ENCODE peak calls at places on chromosomes 6 and 20, in five cellular contexts. T is cardiac muscle cell, Y is nephron progenitor cell, F is HFF-Myc, S is HCT116. X is an unnamed sample.

GRCh38 chr6:161954699-161955276 is 680.9 kb upstream of the AGPAT4 start:
- DNase-seq in T (no peak), Y (no peak), F (no peak), S (no peak), X (no peak)

GRCh38 chr20:2032168-2032567 is 38.3 kb upstream of the PDYN start:
- DNase-seq in T (no peak), Y (peak), F (no peak), S (no peak), X (no peak)

GRCh38 chr6:41470341-41471063 is 75.7 kb upstream of the FOXP4 start:
- DNase-seq in T (no peak), Y (peak), F (no peak), S (no peak), X (no peak)

GRCh38 chr6:130843575-130844320 is 16.5 kb downstream of the SMLR1 start:
- DNase-seq in T (peak), Y (no peak), F (peak), S (peak), X (peak)

GRCh38 chr20:1373614-1374013 is 19.2 kb downstream of the FKBP1A start:
- DNase-seq in T (no peak), Y (no peak), F (no peak), S (no peak), X (no peak)

GRCh38 chr20:34515484-34516037 is 661 bp upstream of the DYNLRB1 start:
- DNase-seq in T (peak), Y (peak), F (no peak), S (no peak), X (no peak)

GRCh38 chr20:3452690-3453089 is 18.1 kb upstream of the ATRN start:
- DNase-seq in T (no peak), Y (no peak), F (no peak), S (no peak), X (no peak)

GRCh38 chr20:32611286-32611685 is 26.2 kb upstream of the NOL4L start:
- DNase-seq in T (no peak), Y (no peak), F (no peak), S (no peak), X (no peak)

GRCh38 chr6:98977606-98978292 is 30.0 kb upstream of the FBXL4 start:
- DNase-seq in T (no peak), Y (no peak), F (no peak), S (no peak), X (no peak)

GRCh38 chr6:155126727-155127439 is 131.8 kb downstream of the TIAM2 start:
- DNase-seq in T (no peak), Y (peak), F (no peak), S (peak), X (no peak)

GRCh38 chr6:91646649-91647048 is 1059.8 kb upstream of the MAP3K7 start:
- DNase-seq in T (no peak), Y (no peak), F (no peak), S (no peak), X (no peak)

GRCh38 chr20:31764641-31765305 is 25.7 kb downstream of the TPX2 start:
- DNase-seq in T (no peak), Y (no peak), F (no peak), S (no peak), X (no peak)

GRCh38 chr20:46206025-46206424 is 87.9 kb downstream of the CD40 start:
- DNase-seq in T (no peak), Y (no peak), F (peak), S (no peak), X (no peak)

GRCh38 chr20:50379049-50379990 is 130.9 kb upstream of the PTPN1 start:
- DNase-seq in T (no peak), Y (no peak), F (peak), S (no peak), X (no peak)

GRCh38 chr20:45407783-45408645 is at the start of gene DBNDD2:
- DNase-seq in T (no peak), Y (no peak), F (no peak), S (no peak), X (no peak)

GRCh38 chr20:34997171-34997570 is 41.5 kb downstream of the MYH7B start:
- DNase-seq in T (no peak), Y (no peak), F (no peak), S (no peak), X (no peak)

GRCh38 chr6:8982659-8983058 is 547.3 kb upstream of the SLC35B3 start:
- DNase-seq in T (no peak), Y (no peak), F (no peak), S (no peak), X (no peak)

GRCh38 chr6:28981833-28982475 is 23.2 kb downstream of the ZNF311 start:
- DNase-seq in T (peak), Y (peak), F (peak), S (peak), X (peak)

GRCh38 chr6:28983838-28984237 is 21.3 kb downstream of the ZNF311 start:
- DNase-seq in T (no peak), Y (no peak), F (no peak), S (no peak), X (no peak)

GRCh38 chr6:28980797-28981390 is 24.2 kb downstream of the ZNF311 start:
- DNase-seq in T (peak), Y (peak), F (no peak), S (peak), X (peak)

GRCh38 chr6:28981391-28981832 is 23.7 kb downstream of the ZNF311 start:
- DNase-seq in T (peak), Y (peak), F (no peak), S (peak), X (peak)

GRCh38 chr6:28982476-28983266 is 22.4 kb downstream of the ZNF311 start:
- DNase-seq in T (peak), Y (no peak), F (no peak), S (no peak), X (peak)
- TF ChIP-seq CTCF in T (peak), Y (no peak), F (no peak), S (no peak), X (peak)

GRCh38 chr20:62200491-62201172 is 17.8 kb downstream of the MTG2 start:
- DNase-seq in T (no peak), Y (no peak), F (no peak), S (no peak), X (no peak)
- TF ChIP-seq CTCF in T (no peak), Y (no peak), F (no peak), S (no peak), X (no peak)

DNA sequence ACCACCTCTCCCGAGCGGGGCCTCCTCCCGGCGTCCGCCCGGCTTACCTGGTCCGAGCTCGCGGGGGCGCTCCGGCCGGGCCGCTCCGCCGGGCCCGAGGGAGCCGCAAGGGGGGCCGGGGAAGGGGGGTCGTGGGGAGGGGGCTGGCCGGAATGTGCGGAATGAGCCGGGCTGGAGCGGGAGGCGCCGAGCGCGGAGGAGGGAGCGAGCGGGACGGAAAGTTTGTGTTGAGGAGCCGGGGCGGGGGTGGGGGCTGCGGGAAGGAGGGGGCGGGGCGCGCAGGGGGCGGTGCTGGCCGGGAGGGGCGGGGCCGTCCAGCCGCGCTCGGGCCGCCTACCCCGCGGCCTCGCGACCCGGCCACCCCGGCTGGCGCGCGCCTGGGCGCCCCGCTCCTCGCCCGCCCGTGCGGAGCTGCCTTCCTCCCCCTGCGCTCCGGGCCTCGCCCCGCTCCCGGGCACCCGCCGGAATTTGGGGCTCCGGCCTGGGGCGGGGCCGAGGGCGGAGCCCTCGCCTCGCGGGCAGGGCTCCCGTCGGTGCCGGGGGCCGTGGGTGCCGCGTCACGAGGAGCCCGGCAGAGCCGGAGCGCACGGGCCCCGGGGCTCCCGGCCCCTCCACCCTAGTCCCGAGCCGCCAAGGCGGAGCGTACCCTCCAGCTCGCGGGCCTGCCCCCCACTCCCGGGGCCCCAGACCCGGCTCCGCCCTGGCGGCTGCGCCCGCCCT is at the start of gene TEAD3:
- DNase-seq in T (peak), Y (peak), F (no peak), S (no peak), X (no peak)
- TF ChIP-seq CTCF in T (peak), Y (no peak), F (no peak), S (no peak), X (peak)

GRCh38 chr20:18259730-18260129 is 28.6 kb upstream of the ZNF133 start:
- DNase-seq in T (no peak), Y (no peak), F (no peak), S (no peak), X (no peak)

GRCh38 chr20:18266282-18266681 is 22.0 kb upstream of the ZNF133 start:
- DNase-seq in T (no peak), Y (no peak), F (no peak), S (no peak), X (no peak)

GRCh38 chr20:18267815-18268214 is 20.5 kb upstream of the ZNF133 start:
- DNase-seq in T (no peak), Y (peak), F (no peak), S (no peak), X (no peak)

GRCh38 chr20:18258126-18258860 is 30.0 kb upstream of the ZNF133 start:
- DNase-seq in T (no peak), Y (no peak), F (no peak), S (no peak), X (no peak)

DNA sequence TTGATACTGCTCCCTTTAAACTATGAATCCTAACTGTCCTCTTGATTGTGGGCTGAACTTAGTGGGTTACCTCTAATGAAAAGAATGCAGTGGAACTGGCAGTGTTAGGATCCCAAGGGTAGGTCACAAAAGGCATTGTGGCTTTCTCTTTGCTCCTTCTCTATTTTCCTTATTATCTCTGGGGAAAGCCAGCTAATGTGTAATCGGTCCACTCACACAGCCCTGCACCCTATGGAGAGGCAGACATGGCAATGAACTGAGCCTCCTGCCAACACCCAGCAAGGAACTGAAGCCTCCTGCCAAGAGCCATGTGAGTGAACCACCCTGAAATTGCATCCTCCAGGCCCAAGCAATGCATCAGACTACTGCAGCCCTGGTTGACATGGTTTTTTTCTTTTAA is 24.6 kb upstream of the ZNF133 start:
- DNase-seq in T (no peak), Y (no peak), F (no peak), S (no peak), X (no peak)
- TF ChIP-seq CTCF in T (no peak), Y (no peak), F (no peak), S (no peak), X (no peak)

DNA sequence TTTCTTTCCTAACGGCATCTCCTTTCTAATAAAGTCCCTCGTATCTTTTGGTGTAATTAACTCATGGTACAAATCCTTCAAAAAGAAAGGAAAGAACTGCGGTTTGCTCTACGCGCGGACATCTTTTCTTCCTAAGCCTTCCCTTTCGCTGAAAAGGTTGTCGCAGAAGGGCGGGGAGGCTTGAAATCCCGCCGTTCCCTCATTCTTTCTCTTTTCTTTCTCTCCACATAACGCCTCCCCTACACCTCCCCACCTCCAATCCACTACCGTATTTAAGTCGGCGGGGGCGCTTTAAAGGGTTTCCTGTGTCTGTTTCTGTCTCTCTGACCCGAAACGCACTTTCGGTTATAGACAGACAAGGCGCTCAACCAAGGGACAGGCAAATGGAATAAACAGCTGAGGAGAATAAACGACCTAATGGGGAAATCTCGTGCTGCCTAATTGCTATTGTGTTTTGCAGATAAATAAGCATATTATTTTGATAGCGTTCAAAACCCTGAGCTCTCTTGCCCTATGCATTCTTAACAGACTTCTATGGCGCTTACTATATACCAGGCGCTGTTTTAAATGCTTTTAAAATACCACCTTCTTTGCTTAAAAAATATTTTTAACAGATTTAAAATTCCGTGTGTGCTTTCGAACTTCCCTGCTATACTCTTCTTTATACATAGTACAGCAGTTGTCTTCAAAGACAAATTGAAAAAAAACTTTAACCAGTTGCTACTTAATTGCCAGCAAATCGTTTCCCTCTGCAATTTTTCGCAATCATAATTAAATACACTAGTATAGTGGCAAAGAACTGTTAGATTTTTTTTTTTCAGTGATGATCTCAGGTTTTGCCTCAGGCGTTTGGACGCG is 2.5 kb upstream of the HEY2 start:
- DNase-seq in T (peak), Y (peak), F (no peak), S (no peak), X (no peak)
- TF ChIP-seq CTCF in T (no peak), Y (no peak), F (no peak), S (no peak), X (no peak)

DNA sequence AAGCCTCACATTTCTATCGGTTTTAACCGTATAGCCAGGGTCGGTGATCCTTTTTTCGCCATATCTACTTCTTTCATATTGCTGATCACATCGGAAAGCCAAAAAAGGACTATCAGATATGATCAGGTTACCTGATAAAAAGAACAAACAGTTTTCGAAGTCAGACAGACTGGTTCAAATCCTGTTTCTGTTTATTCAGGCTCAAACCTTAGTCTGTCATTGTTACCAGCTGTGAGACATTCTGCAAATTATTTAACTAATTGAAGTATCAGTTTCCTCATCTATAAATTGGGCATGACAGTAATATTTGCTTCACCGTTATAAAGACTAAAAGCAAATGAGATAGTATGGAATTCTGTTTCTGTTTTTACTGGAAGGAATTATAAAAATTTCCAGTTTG is 111.3 kb downstream of the TSHZ2 start:
- DNase-seq in T (no peak), Y (no peak), F (no peak), S (no peak), X (peak)
- TF ChIP-seq CTCF in T (no peak), Y (no peak), F (no peak), S (no peak), X (no peak)